ENCODE peak calls at places on chromosomes 5 and 9, in four cellular contexts. X is A549, N is K562, G is WTC11. I is an unnamed sample.

GRCh38 chr9:96327694-96328352 is 25.8 kb upstream of the HSD17B3 start:
- DNase-seq in N (peak), X (peak), G (no peak), I (peak)

GRCh38 chr5:149860801-149861322 is 83.7 kb downstream of the PDE6A start:
- DNase-seq in G (peak), X (peak), N (no peak), I (no peak)

GRCh38 chr9:15268317-15268716 is 38.7 kb downstream of the TTC39B start:
- DNase-seq in X (no peak), N (no peak), G (no peak), I (no peak)

GRCh38 chr5:149372932-149373331 is 6.2 kb downstream of the IL17B start:
- DNase-seq in X (no peak), G (no peak), N (no peak), I (no peak)

GRCh38 chr9:127495884-127496555 is 44.7 kb downstream of the LRSAM1 start:
- DNase-seq in X (no peak), N (no peak), G (no peak), I (no peak)

GRCh38 chr9:131013771-131014676 is 5.0 kb downstream of the LAMC3 start:
- DNase-seq in G (no peak), X (no peak), N (peak), I (no peak)

GRCh38 chr9:90343360-90343759 is 299.3 kb downstream of the DIRAS2 start:
- DNase-seq in X (no peak), G (no peak), N (no peak), I (no peak)

GRCh38 chr5:14685757-14686156 is 21.2 kb downstream of the OTULIN start:
- DNase-seq in X (peak), G (peak), N (no peak), I (peak)

GRCh38 chr5:177446184-177447065 is at the start of gene PRR7:
- DNase-seq in X (peak), G (peak), N (peak), I (no peak)

GRCh38 chr9:108759399-108759798 is 96.4 kb downstream of the ACTL7B start:
- DNase-seq in N (no peak), X (no peak), G (no peak), I (no peak)

GRCh38 chr9:115211413-115212204 is 93.7 kb upstream of the TNC start:
- DNase-seq in G (no peak), N (no peak), X (no peak), I (no peak)

GRCh38 chr5:141850183-141850768 is 27.9 kb downstream of the PCDH1 start:
- DNase-seq in N (peak), X (peak), G (no peak), I (no peak)

GRCh38 chr5:108729306-108729645 is 18.4 kb upstream of the FER start:
- DNase-seq in X (no peak), N (no peak), G (no peak), I (no peak)

GRCh38 chr9:86355814-86356213 is 1.6 kb upstream of the TUT7 start:
- DNase-seq in G (no peak), N (no peak), X (no peak), I (no peak)

GRCh38 chr5:94240616-94241287 is 377.7 kb downstream of the KIAA0825 start:
- DNase-seq in X (no peak), N (no peak), G (no peak), I (no peak)

GRCh38 chr9:110531776-110532175 is 47.8 kb downstream of the SVEP1 start:
- DNase-seq in X (no peak), G (no peak), N (no peak), I (no peak)

GRCh38 chr9:110969971-110970381 is 68.3 kb downstream of the LPAR1 start:
- DNase-seq in X (peak), N (no peak), G (no peak), I (peak)

GRCh38 chr5:17302138-17302537 is 84.7 kb downstream of the BASP1 start:
- DNase-seq in N (no peak), G (no peak), X (peak), I (no peak)

GRCh38 chr9:92669527-92669889 is 423 bp downstream of the IPPK start:
- DNase-seq in G (peak), X (no peak), N (peak), I (no peak)

GRCh38 chr5:162888268-162888667 is 549.1 kb upstream of the CCNG1 start:
- DNase-seq in X (no peak), N (no peak), G (no peak), I (no peak)

GRCh38 chr5:160262665-160263064 is 33.4 kb downstream of the FABP6 start:
- DNase-seq in G (no peak), X (no peak), N (peak), I (no peak)

GRCh38 chr9:132042324-132042723 is 37.3 kb downstream of the MED27 start:
- DNase-seq in N (peak), G (no peak), X (peak), I (no peak)

GRCh38 chr5:149202910-149203451 is 61.7 kb downstream of the ABLIM3 start:
- DNase-seq in X (no peak), N (no peak), G (no peak), I (no peak)

GRCh38 chr9:92726971-92727715 is 37.5 kb downstream of the BICD2 start:
- DNase-seq in N (no peak), X (no peak), G (no peak), I (no peak)

GRCh38 chr5:163874431-163874830 is 369.0 kb downstream of the MAT2B start:
- DNase-seq in G (no peak), N (no peak), X (no peak), I (no peak)

GRCh38 chr9:13143281-13143680 is 136.2 kb downstream of the MPDZ start:
- DNase-seq in N (no peak), G (no peak), X (no peak), I (no peak)

GRCh38 chr9:119453980-119454379 is 84.7 kb upstream of the BRINP1 start:
- DNase-seq in N (no peak), G (no peak), X (no peak), I (no peak)

GRCh38 chr9:8835291-8835690 is 1035.7 kb upstream of the DMAC1 start:
- DNase-seq in N (no peak), X (no peak), G (no peak), I (no peak)

GRCh38 chr9:128818839-128819715 is 777 bp downstream of the ENDOG start:
- DNase-seq in N (peak), X (no peak), G (peak), I (no peak)

GRCh38 chr9:114038724-114039313 is 39.3 kb downstream of the AMBP start:
- DNase-seq in X (no peak), G (no peak), N (no peak), I (no peak)

GRCh38 chr5:1016476-1016875 is 7.9 kb downstream of the NKD2 start:
- DNase-seq in X (no peak), N (no peak), G (no peak), I (no peak)

GRCh38 chr5:135432113-135432512 is 15.0 kb downstream of the DCANP1 start:
- DNase-seq in N (no peak), X (no peak), G (peak), I (no peak)
- TF ChIP-seq NR3C1 in N (no peak), X (no peak), G (no peak), I (no peak)

DNA sequence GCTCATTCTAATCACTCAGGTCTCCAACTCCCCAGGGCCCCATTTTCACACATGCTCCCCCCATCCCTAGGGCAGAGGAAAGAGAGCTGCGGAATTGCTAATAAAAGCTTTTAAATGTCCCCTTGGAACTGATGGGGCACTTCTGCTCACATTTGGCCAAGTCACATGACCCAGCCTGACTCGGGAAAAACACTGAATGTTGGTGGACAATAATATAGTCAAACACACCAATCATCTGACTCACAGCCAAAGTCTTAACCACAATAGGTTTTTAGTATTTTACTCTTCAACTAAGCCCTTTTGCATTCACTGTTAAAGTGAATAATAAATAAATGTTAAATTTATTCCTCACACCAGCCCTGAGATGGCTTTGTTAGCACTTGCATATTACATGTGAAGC is 1.6 kb downstream of the FBLL1 start:
- DNase-seq in X (no peak), G (no peak), N (no peak), I (no peak)
- TF ChIP-seq NR3C1 in X (no peak), G (no peak), N (no peak), I (no peak)

GRCh38 chr5:132479073-132479811 is 11.3 kb downstream of the IRF1 start:
- DNase-seq in X (no peak), G (no peak), N (no peak), I (no peak)
- TF ChIP-seq NR3C1 in X (no peak), G (no peak), N (no peak), I (no peak)

DNA sequence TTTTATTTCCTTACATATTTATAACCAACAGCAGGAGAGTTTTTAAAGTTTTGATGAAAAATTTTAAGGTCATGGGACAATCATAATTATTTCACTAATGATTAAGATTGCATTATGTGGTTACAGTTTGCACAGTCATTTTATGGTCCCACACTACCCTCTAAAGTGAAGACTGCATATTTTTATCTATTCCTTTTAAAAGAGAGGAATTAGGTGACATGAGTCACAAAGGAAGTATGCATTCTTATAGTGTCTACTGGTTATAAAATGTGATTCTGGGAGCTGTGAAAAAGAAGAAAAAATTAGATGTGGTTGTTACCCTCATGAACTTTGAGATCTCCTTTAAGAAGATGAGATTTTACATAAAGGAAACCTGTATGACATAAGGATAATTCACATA is 87.9 kb upstream of the GRIA1 start:
- DNase-seq in G (no peak), N (no peak), X (no peak), I (no peak)
- TF ChIP-seq NR3C1 in G (no peak), N (no peak), X (no peak), I (no peak)

DNA sequence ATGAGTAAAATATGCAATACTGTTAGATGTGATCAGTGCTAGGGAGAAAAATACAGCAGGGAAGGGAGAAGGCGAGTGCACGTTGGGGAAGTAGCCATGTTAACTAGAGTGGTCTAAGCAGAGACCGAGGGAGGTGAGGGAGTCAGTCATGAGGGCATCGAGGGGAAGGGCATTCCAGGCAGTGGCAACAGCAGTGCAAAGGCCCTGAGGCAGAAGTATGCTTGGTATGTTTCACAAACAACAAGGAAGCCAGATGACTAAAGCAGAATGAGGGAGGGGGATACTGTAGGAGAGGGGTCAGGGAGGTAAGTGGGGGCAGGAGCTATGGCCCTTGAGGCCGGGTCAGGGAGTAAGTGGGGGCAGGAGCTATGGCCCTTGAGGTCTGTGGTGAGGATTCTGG is 123.3 kb upstream of the BOD1 start:
- DNase-seq in G (no peak), N (no peak), X (no peak), I (no peak)
- TF ChIP-seq NR3C1 in G (no peak), N (no peak), X (no peak), I (no peak)

GRCh38 chr9:137816531-137817235 is 60.9 kb upstream of the CACNA1B start:
- DNase-seq in X (no peak), G (no peak), N (no peak), I (no peak)
- TF ChIP-seq NR3C1 in X (no peak), G (no peak), N (no peak), I (no peak)

I was measured in HepG2.